ENCODE peak calls at places on chromosomes 1 and 21, in four cellular contexts. D is glutamatergic neuron, C is cardiac fibroblast, Z is psoas muscle. A is an unnamed sample.

GRCh38 chr1:157967205-157967604 is 26.2 kb upstream of the KIRREL1 start:
- DNase-seq in C (no peak), Z (no peak), D (no peak), A (no peak)

GRCh38 chr1:183894290-183894565 is 89.3 kb downstream of the RGL1 start:
- DNase-seq in C (no peak), D (no peak), Z (no peak), A (no peak)

GRCh38 chr1:109623601-109624161 is 4.0 kb downstream of the AMPD2 start:
- DNase-seq in Z (no peak), C (peak), D (no peak), A (no peak)

GRCh38 chr1:85019989-85020388 is 23.1 kb upstream of the MCOLN2 start:
- DNase-seq in Z (no peak), D (no peak), C (no peak), A (peak)

GRCh38 chr1:118862755-118863154 is 125.4 kb downstream of the TBX15 start:
- DNase-seq in D (no peak), C (no peak), Z (no peak), A (no peak)

GRCh38 chr1:202170726-202171125 is 10.3 kb upstream of the PTPN7 start:
- DNase-seq in D (no peak), C (no peak), Z (no peak), A (no peak)

GRCh38 chr1:53949023-53949611 is 3.0 kb downstream of the LRRC42 start:
- DNase-seq in Z (no peak), C (peak), D (peak), A (no peak)

GRCh38 chr21:16851054-16851453 is 661.8 kb upstream of the CXADR start:
- DNase-seq in D (no peak), Z (no peak), C (no peak), A (no peak)

GRCh38 chr1:2965676-2966075 is 55.6 kb upstream of the ACTRT2 start:
- DNase-seq in Z (no peak), C (no peak), D (no peak), A (no peak)

GRCh38 chr1:9267827-9268581 is 24.7 kb upstream of the SPSB1 start:
- DNase-seq in D (no peak), C (no peak), Z (no peak), A (no peak)

GRCh38 chr1:9265037-9265436 is 27.7 kb upstream of the SPSB1 start:
- DNase-seq in Z (no peak), C (no peak), D (no peak), A (no peak)

GRCh38 chr1:9265966-9266365 is 26.7 kb upstream of the SPSB1 start:
- DNase-seq in D (no peak), Z (no peak), C (no peak), A (no peak)

GRCh38 chr1:9269078-9269501 is 23.6 kb upstream of the SPSB1 start:
- DNase-seq in D (no peak), C (no peak), Z (no peak), A (no peak)

GRCh38 chr1:9267352-9267686 is 25.4 kb upstream of the SPSB1 start:
- DNase-seq in Z (no peak), C (no peak), D (no peak), A (no peak)
- TF ChIP-seq CTCF in Z (no peak), C (no peak), D (peak), A (no peak)

GRCh38 chr1:68321084-68321685 is 88.9 kb upstream of the WLS start:
- DNase-seq in Z (peak), C (peak), D (peak), A (peak)
- TF ChIP-seq CTCF in Z (peak), C (peak), D (peak), A (peak)

DNA sequence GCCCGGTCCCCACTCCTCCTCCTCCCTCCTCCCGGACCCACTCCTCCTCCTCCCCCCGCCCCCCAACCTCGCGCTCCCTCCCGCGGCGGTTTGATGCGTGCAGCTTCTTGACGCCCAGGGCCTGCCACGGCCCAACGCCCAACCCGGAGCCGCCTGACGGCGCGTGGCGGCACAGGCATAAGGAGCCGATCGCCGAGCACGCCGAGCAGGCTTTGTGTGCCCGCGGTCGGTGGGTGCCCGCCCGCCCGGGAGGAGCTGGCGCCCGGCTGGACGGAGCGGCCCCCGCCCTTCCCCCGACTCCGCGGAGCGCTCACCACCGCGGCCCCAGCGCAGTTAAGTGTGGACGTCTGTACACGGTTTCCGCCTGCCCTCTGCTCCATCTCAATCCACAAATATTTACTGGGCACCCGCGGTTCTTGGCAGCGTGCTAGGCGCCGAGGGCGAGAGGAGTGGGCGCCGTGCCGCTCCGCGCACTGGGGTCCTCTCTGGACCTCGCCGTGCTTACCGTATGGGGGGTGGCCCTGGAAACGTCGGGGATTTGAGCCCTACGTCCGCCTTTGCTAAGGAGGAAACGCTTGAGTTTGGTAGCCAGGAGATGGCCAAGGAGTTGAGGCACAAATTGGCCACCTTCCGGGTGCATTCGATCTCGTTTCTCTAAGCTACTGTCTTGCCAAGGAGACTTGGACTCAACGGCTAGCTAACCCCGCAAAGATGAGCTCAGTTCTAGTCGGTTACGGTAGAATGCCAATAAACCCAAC is 428 bp upstream of the HDGF start:
- DNase-seq in C (peak), Z (peak), D (peak), A (peak)
- TF ChIP-seq CTCF in C (no peak), Z (no peak), D (no peak), A (no peak)

GRCh38 chr1:223708651-223709268 is 3.6 kb upstream of the CAPN2 start:
- DNase-seq in D (no peak), Z (no peak), C (no peak), A (no peak)

GRCh38 chr1:223707270-223708000 is 4.9 kb upstream of the CAPN2 start:
- DNase-seq in D (no peak), C (peak), Z (peak), A (peak)

GRCh38 chr1:223709598-223709997 is 2.7 kb upstream of the CAPN2 start:
- DNase-seq in C (peak), D (no peak), Z (no peak), A (no peak)

GRCh38 chr1:223706077-223706988 is 6.0 kb upstream of the CAPN2 start:
- DNase-seq in D (no peak), Z (no peak), C (peak), A (peak)

DNA sequence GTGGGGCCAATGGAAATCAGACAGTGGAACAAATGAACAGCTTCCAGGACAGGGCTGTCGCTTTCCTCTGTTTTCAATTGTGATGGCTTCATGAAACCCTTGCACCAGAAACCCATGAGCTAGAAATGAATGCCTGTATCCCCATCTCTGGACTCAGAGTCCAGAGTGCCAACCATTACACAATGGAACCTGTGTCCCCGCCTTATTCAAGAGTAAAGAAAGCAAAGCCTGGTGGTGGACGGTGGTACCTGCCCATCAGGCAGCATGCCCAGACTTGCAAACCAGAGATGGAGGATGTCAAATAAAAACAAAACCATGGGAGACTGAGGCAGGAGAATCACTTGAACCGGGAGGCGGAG is 4.4 kb upstream of the CAPN2 start:
- DNase-seq in Z (no peak), D (no peak), C (no peak), A (no peak)
- TF ChIP-seq CTCF in Z (no peak), D (peak), C (peak), A (no peak)

GRCh38 chr1:87358219-87358618 is 29.5 kb downstream of the LMO4 start:
- DNase-seq in D (no peak), C (no peak), Z (no peak), A (no peak)

GRCh38 chr1:87355894-87356293 is 27.2 kb downstream of the LMO4 start:
- DNase-seq in Z (no peak), D (no peak), C (no peak), A (no peak)

GRCh38 chr1:87362834-87363426 is 34.2 kb downstream of the LMO4 start:
- DNase-seq in Z (no peak), D (no peak), C (no peak), A (no peak)

GRCh38 chr1:87362063-87362833 is 33.6 kb downstream of the LMO4 start:
- DNase-seq in C (no peak), Z (no peak), D (no peak), A (no peak)

GRCh38 chr1:87359586-87359985 is 30.9 kb downstream of the LMO4 start:
- DNase-seq in D (no peak), C (no peak), Z (no peak), A (no peak)
- TF ChIP-seq CTCF in D (no peak), C (no peak), Z (no peak), A (no peak)

DNA sequence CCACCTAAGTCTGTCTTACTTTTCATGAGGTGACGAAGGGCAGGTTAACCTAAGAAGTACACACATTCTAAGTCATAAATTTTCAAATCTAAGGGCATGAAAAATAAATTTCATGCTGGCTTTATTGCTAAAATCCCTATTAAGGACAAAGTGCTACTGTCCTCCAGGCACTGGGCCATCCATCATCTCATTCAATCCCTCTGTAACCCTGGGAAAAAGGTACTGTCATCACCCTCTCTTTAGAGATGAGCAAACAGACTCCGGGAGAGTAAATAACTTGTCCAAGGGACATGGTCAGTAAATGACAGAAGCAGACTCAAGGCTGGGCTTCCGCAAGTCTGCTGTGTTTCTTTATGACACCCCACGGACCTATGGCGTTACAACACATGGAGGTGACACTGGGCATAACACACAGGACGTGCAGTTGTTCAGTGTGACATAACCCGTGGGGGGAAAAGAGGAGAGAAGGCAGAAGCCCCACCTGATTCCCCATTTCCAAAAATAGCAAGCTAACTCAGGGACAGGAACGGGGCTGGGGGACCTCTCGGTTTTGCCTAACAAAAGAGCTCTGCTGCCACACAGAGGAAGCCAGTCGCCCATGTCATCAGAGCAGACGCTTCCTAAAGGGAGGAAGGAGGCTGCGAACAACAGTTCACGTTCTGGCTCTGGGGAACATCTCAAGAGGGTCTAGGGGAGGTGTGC is 12.5 kb upstream of the SRM start:
- DNase-seq in D (peak), C (no peak), Z (no peak), A (no peak)
- TF ChIP-seq CTCF in D (no peak), C (no peak), Z (peak), A (no peak)